ENCODE peak calls at places on chromosome 10, in nine cellular contexts. W is ovary, Y is BE2C, Q is cardiac fibroblast, U is brain microvascular endothelial cell, K is H9, H is testis, V is MM.1S, Z is mesothelial cell of epicardium. E is an unnamed sample.

GRCh38 chr10:47231414-47231813 is 68.6 kb upstream of the GDF10 start:
- DNase-seq in V (no peak), Y (no peak), H (no peak), Q (no peak), W (no peak), U (no peak), Z (no peak), K (no peak), E (no peak)

GRCh38 chr10:24358022-24358421 is 149.1 kb downstream of the KIAA1217 start:
- DNase-seq in Q (no peak), V (no peak), Z (no peak), W (no peak), Y (no peak), H (no peak), K (no peak), U (no peak), E (no peak)

GRCh38 chr10:7085913-7086589 is 324.8 kb downstream of the SFMBT2 start:
- DNase-seq in Y (no peak), W (no peak), K (peak), H (peak), Z (no peak), U (peak), Q (peak), V (no peak), E (no peak)

GRCh38 chr10:118745056-118745455 is 9.7 kb downstream of the CACUL1 start:
- DNase-seq in W (no peak), Y (no peak), V (no peak), Q (peak), Z (no peak), H (no peak), U (no peak), K (no peak), E (no peak)

GRCh38 chr10:79066460-79067240 is 2.1 kb upstream of the ZMIZ1 start:
- DNase-seq in Y (peak), Z (no peak), W (no peak), Q (peak), V (peak), K (peak), U (no peak), H (no peak), E (no peak)

GRCh38 chr10:68781613-68782574 is 45.4 kb upstream of the STOX1 start:
- DNase-seq in U (no peak), K (no peak), H (no peak), Y (no peak), W (no peak), Q (no peak), V (no peak), Z (no peak), E (no peak)

GRCh38 chr10:102229810-102230263 is 3.7 kb downstream of the ELOVL3 start:
- DNase-seq in K (peak), U (peak), V (peak), W (peak), Q (peak), H (peak), Z (peak), Y (peak), E (peak)

GRCh38 chr10:28432210-28432676 is 100.7 kb upstream of the WAC start:
- DNase-seq in W (peak), Z (no peak), K (peak), Y (peak), U (peak), V (peak), Q (peak), H (peak), E (no peak)

GRCh38 chr10:29083096-29083495 is 205.8 kb upstream of the LYZL1 start:
- DNase-seq in Q (no peak), H (no peak), V (no peak), Y (no peak), K (no peak), W (no peak), U (no peak), Z (no peak), E (no peak)

GRCh38 chr10:50351483-50352146 is 100.3 kb upstream of the ASAH2 start:
- DNase-seq in W (no peak), Z (no peak), U (no peak), Q (no peak), K (no peak), Y (no peak), V (no peak), H (no peak), E (no peak)

DNA sequence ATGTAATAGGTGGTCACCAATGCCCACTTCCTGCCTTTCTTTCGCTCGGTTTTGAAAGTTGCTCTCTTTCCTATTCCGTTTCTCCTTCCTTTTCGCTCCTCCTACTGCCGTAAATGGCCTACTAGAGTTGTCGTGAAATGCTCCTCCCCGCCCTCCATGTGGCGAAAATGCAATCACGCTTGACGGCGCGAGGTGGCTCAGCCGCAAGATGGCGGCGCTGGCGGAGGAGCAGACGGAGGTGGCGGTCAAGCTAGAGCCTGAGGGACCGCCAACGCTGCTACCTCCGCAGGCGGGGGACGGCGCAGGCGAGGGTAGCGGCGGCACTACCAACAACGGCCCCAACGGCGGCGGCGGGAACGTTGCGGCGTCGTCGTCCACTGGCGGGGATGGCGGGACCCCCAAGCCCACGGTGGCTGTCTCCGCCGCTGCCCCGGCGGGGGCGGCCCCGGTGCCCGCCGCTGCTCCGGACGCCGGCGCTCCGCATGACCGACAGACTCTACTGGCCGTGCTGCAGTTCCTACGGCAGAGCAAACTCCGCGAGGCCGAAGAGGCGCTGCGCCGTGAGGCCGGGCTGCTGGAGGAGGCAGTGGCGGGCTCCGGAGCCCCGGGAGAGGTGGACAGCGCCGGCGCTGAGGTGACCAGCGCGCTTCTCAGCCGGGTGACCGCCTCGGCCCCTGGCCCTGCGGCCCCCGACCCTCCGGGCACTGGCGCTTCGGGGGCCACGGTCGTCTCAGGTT is at the start of gene TAF5:
- DNase-seq in Z (peak), Y (peak), U (peak), V (peak), W (peak), Q (peak), H (peak), K (peak), E (peak)
- TF ChIP-seq CTCF in Z (peak), Y (no peak), U (no peak), V (no peak), W (no peak), Q (no peak), H (peak), K (no peak), E (no peak)

GRCh38 chr10:12349628-12350166 is 350 bp downstream of the CAMK1D start:
- DNase-seq in Y (peak), U (no peak), Z (no peak), V (no peak), H (no peak), K (no peak), W (peak), Q (no peak), E (no peak)

GRCh38 chr10:12348341-12348869 is 942 bp upstream of the CAMK1D start:
- DNase-seq in Q (no peak), W (no peak), Y (no peak), U (no peak), Z (no peak), H (no peak), V (no peak), K (no peak), E (no peak)

GRCh38 chr10:12350925-12351324 is 1.6 kb downstream of the CAMK1D start:
- DNase-seq in V (no peak), U (no peak), K (no peak), Q (no peak), Y (no peak), H (no peak), W (no peak), Z (no peak), E (no peak)

GRCh38 chr10:12350167-12350872 is 973 bp downstream of the CAMK1D start:
- DNase-seq in K (peak), H (peak), Y (peak), W (peak), Z (no peak), V (peak), Q (peak), U (peak), E (peak)

GRCh38 chr10:12348870-12349627 is at the start of gene CAMK1D:
- DNase-seq in V (peak), K (peak), U (peak), Z (peak), W (peak), Y (peak), Q (peak), H (peak), E (peak)
- TF ChIP-seq CTCF in V (peak), K (peak), U (peak), Z (no peak), W (no peak), Y (peak), Q (no peak), H (no peak), E (peak)

DNA sequence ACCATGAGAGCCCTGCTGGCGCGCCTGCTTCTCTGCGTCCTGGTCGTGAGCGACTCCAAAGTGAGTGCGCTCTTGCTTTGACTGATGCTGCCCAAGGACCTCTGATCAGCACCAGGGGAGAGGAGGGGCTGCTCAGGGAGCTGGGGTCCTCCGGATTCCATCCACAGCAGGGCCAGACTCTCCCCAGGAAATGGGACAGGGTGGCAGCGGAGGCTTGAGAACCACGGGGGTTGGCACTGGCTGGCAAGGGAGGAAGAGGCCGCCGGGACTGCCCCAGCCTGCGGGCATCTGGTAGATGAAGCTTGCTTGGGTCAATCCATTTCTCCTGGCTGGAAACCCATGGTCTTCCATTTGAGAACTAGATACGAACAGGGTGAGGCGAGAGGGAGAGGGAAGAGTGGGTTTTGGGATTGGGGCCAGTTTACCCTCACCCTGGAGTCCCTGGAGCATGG is 647 bp downstream of the PLAU start:
- DNase-seq in H (peak), V (no peak), Y (no peak), K (no peak), Q (peak), W (no peak), Z (no peak), U (no peak), E (no peak)
- TF ChIP-seq CTCF in H (no peak), V (no peak), Y (no peak), K (no peak), Q (no peak), W (no peak), Z (no peak), U (peak), E (no peak)

GRCh38 chr10:53598914-53599313 is 826.3 kb upstream of the MBL2 start:
- DNase-seq in H (no peak), W (no peak), K (peak), Z (no peak), V (no peak), Q (no peak), Y (no peak), U (no peak), E (no peak)
- TF ChIP-seq CTCF in H (no peak), W (no peak), K (no peak), Z (no peak), V (no peak), Q (no peak), Y (no peak), U (no peak), E (no peak)

GRCh38 chr10:91096263-91096662 is 124.2 kb upstream of the PCGF5 start:
- DNase-seq in Z (no peak), Y (no peak), H (no peak), Q (no peak), K (no peak), U (no peak), V (no peak), W (no peak), E (no peak)

GRCh38 chr10:91088300-91089140 is 131.9 kb upstream of the PCGF5 start:
- DNase-seq in Y (no peak), V (peak), Z (no peak), U (peak), W (no peak), Q (peak), H (no peak), K (no peak), E (no peak)

GRCh38 chr10:91091780-91092179 is 128.7 kb upstream of the PCGF5 start:
- DNase-seq in K (no peak), Z (no peak), Y (no peak), V (no peak), W (no peak), U (no peak), Q (no peak), H (no peak), E (no peak)

GRCh38 chr10:91090761-91091529 is 129.5 kb upstream of the PCGF5 start:
- DNase-seq in H (no peak), K (no peak), V (no peak), W (no peak), Q (peak), Y (peak), U (peak), Z (no peak), E (no peak)
- TF ChIP-seq CTCF in H (no peak), K (no peak), V (peak), W (no peak), Q (peak), Y (peak), U (peak), Z (no peak), E (no peak)